ENCODE peak calls at places on chromosome 16, in nine cellular contexts. M is lower leg skin, I is adrenal gland, W is A549, V is gastrocnemius medialis, D is IMR-90, Z is testis, P is H54, G is ovary. B is an unnamed sample.

GRCh38 chr16:4639899-4640509 is 15.4 kb downstream of the MGRN1 start:
- DNase-seq in M (no peak), I (peak; percentile 82), W (no peak), V (no peak), D (no peak), Z (no peak), P (no peak), G (no peak), B (no peak)

GRCh38 chr16:30018731-30019158 is 4.3 kb upstream of the C16orf92 start:
- DNase-seq in M (no peak), I (no peak), W (no peak), V (no peak), D (peak; percentile 40), Z (no peak), P (no peak), G (no peak), B (no peak)

GRCh38 chr16:66486199-66486772 is 59.2 kb downstream of the BEAN1 start:
- DNase-seq in M (no peak), I (peak; percentile 36), W (no peak), V (no peak), D (no peak), Z (no peak), P (no peak), G (no peak), B (no peak)

GRCh38 chr16:73152731-73153130 is 104.8 kb upstream of the ZFHX3 start:
- DNase-seq in M (no peak), I (no peak), W (no peak), V (no peak), D (no peak), Z (no peak), P (no peak), G (no peak), B (no peak)

GRCh38 chr16:46748775-46749705 is 896 bp upstream of the MYLK3 start:
- DNase-seq in M (no peak), I (peak; percentile 73), W (no peak), V (peak; percentile 92), D (no peak), Z (peak; percentile 58), P (no peak), G (no peak), B (peak; percentile 29)

GRCh38 chr16:31083081-31083480 is 5.7 kb downstream of the PRSS53 start:
- DNase-seq in M (no peak), I (no peak), W (no peak), V (no peak), D (no peak), Z (peak; percentile 80), P (no peak), G (no peak), B (no peak)

GRCh38 chr16:4989391-4990006 is 31.4 kb downstream of the SEC14L5 start:
- DNase-seq in M (no peak), I (no peak), W (no peak), V (no peak), D (no peak), Z (no peak), P (no peak), G (no peak), B (no peak)

GRCh38 chr16:86383488-86384262 is 126.7 kb upstream of the FOXF1 start:
- DNase-seq in M (no peak), I (no peak), W (peak; percentile 25), V (no peak), D (peak; percentile 93), Z (no peak), P (peak; percentile 39), G (no peak), B (no peak)

GRCh38 chr16:88713568-88714419 is 7.5 kb downstream of the CTU2 start:
- DNase-seq in M (no peak), I (no peak), W (no peak), V (no peak), D (peak; percentile 41), Z (no peak), P (peak; percentile 82), G (no peak), B (peak; percentile 21)
- TF ChIP-seq POLR2A in M (no peak), I (no peak), W (no peak), V (no peak), D (no peak), Z (no peak), P (no peak), G (no peak), B (no peak)

GRCh38 chr16:17078950-17079631 is 391.7 kb downstream of the XYLT1 start:
- DNase-seq in M (no peak), I (no peak), W (no peak), V (no peak), D (no peak), Z (no peak), P (no peak), G (no peak), B (no peak)

GRCh38 chr16:17080105-17080504 is 390.7 kb downstream of the XYLT1 start:
- DNase-seq in M (no peak), I (no peak), W (no peak), V (no peak), D (no peak), Z (no peak), P (no peak), G (no peak), B (no peak)

GRCh38 chr16:17072104-17072503 is 398.7 kb downstream of the XYLT1 start:
- DNase-seq in M (no peak), I (no peak), W (no peak), V (no peak), D (peak; percentile 25), Z (no peak), P (no peak), G (no peak), B (no peak)

GRCh38 chr16:17076818-17077498 is 393.8 kb downstream of the XYLT1 start:
- DNase-seq in M (no peak), I (no peak), W (no peak), V (no peak), D (no peak), Z (no peak), P (no peak), G (no peak), B (no peak)

DNA sequence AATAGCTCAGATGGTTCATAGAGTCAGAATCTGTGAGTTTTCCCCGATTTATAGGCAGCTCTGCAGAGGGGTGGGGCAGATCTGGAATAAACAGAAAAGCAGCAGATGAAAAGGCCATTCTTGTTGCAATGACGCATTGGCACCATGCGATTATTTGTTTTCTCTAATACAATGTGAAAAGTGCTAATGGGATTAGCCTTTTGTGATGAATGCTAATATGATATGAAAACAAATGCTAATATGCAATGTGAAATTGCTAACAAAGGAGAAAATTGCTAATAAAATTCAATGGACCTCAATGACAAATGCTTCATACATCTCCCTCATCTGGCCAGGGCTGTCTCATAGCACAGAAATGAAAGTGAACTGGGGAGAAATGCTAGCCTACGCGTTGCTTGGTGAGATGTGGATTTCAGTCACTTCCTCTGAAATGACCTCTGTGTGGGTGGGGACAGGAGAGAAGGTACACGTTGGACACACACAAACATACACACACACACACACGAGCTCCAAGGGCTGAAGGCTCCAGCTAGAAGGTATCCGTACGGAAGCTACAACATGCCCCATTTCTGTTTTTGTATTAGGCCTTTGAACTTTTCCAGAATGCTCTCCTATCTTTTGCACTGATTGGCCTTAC is 394.5 kb downstream of the XYLT1 start:
- DNase-seq in M (no peak), I (no peak), W (no peak), V (no peak), D (peak; percentile 8), Z (no peak), P (no peak), G (no peak), B (no peak)
- TF ChIP-seq POLR2A in M (no peak), I (no peak), W (no peak), V (no peak), D (no peak), Z (no peak), P (no peak), G (no peak), B (no peak)

GRCh38 chr16:67873435-67874146 is 739 bp downstream of the EDC4 start:
- DNase-seq in M (no peak), I (no peak), W (no peak), V (no peak), D (peak; percentile 7), Z (no peak), P (no peak), G (no peak), B (peak; percentile 36)

GRCh38 chr16:67874147-67874771 is 1.4 kb downstream of the EDC4 start:
- DNase-seq in M (no peak), I (no peak), W (no peak), V (no peak), D (no peak), Z (no peak), P (no peak), G (no peak), B (peak; percentile 36)

GRCh38 chr16:67871256-67871655 is 1.6 kb upstream of the EDC4 start:
- DNase-seq in M (no peak), I (no peak), W (no peak), V (no peak), D (no peak), Z (no peak), P (no peak), G (no peak), B (no peak)

GRCh38 chr16:67872131-67872630 is 671 bp upstream of the EDC4 start:
- DNase-seq in M (no peak), I (no peak), W (no peak), V (no peak), D (no peak), Z (no peak), P (no peak), G (no peak), B (no peak)

DNA sequence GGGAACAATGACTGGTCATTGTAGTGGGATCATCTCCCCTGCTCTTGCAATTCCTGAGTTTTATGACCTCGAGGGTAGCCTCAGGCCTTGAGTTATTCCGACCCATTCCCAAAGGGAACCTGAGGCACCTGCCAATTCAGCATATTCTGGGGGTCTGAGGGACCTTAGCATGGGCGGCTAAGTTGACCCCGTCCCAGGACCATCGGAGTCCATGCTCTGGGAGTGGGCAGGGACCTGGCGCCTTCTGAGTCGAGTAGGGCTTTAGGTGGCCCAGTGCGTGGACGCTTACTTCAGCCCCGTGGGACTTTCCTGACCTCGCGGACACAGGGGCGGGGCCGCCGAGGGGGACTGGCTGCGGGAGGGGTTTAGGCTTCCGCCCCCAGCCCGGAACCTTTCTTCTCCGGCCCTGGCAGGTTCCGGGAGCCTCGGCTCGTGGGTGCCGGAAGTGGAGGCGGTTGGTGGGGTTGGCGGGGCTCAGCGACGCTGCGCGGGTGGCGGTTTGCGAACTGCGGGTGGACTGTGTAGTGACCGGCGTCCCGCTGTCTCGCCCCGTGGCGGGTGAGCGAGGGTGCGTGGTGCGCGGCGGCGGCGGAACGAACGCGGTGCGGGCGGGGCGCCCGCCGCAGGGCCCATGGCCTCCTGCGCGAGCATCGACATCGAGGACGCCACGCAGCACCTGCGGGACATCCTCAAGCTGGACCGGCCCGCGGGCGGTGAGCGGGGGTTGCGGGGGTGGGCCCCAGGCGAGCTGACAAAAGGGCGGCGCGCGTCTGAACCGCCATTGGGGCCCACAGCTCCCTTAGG is at the start of gene EDC4:
- DNase-seq in M (peak; percentile 67), I (peak; percentile 91), W (peak; percentile 89), V (peak; percentile 85), D (peak; percentile 78), Z (peak; percentile 81), P (peak; percentile 68), G (peak; percentile 84), B (peak; percentile 89)
- TF ChIP-seq POLR2A in M (no peak), I (peak; percentile 52), W (peak; percentile 83), V (peak; percentile 88), D (peak; percentile 73), Z (no peak), P (peak; percentile 68), G (peak; percentile 59), B (peak; percentile 62)

DNA sequence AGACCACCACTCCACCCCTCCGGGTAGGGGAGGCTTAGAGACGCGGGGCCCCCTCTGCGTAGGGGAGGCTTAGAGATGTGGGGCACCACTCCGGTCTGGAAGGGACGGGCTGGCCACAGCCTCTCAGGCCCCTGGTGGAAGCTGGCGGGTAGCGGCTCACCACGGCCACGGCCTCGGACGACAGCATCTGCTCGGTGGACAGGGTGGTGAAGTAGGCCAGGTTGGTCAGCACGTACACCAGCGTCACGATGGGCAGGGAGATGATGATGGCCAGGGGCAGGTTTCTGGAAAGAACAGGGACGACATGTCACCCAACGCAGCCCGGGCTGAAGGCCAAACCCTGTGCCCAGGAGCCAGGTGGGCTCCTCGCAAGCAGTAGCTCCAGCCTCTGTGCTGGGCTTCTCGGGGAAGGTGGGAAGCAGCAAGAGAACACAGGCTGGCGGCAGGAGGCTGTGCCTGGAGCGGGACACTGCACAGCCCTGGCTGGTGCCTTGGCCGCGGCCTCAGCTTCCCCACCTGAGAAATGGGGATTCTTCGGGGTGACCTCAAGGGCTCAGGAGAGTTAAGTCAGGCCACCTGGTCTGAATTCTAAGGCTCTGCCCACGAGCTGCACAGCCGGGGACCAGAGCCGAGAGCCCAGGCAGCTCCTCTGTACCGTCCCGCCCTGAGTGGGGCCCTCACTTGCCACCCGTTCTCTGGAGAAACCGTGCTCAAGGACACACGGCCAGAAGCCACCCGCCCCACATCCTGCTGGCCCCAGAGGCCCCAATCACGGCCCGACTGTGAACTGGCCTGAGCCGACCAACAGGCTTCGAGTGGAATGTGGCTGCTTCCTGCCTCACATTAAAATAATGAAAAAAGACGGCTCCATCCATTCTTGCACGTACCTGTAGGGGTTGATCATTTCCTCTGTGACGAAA is 29.5 kb downstream of the SLC7A5 start:
- DNase-seq in M (no peak), I (no peak), W (no peak), V (no peak), D (no peak), Z (no peak), P (no peak), G (no peak), B (no peak)
- TF ChIP-seq POLR2A in M (no peak), I (no peak), W (peak; percentile 14), V (no peak), D (no peak), Z (no peak), P (no peak), G (no peak), B (no peak)